ENCODE peak calls at places on chromosomes 7 and 10, in six cellular contexts. W is amygdala; F is DMS153; A is activated naive CD8-positive, alpha-beta T cell treated with anti-CD3 and anti-CD28 coated beads, Interleukin-2, amount 50 U/mL, for 24 hours; J is KG1; T is activated CD4-positive, CD25-positive, alpha-beta regulatory T cell. H is an unnamed sample.

GRCh38 chr10:78255214-78255613 is 221.6 kb downstream of the RPS24 start:
- DNase-seq in J (no peak), A (no peak), F (no peak), T (no peak), W (no peak), H (no peak)

GRCh38 chr7:106792233-106792926 is 72.7 kb upstream of the PIK3CG start:
- DNase-seq in J (no peak), W (no peak), F (no peak), T (no peak), A (no peak), H (no peak)

GRCh38 chr7:16958724-16959123 is 76.9 kb upstream of the AGR3 start:
- DNase-seq in J (no peak), F (no peak), A (no peak), T (no peak), W (no peak), H (no peak)

GRCh38 chr10:16182688-16183087 is 254.1 kb upstream of the PTER start:
- DNase-seq in W (no peak), F (no peak), T (no peak), J (no peak), A (no peak), H (no peak)

GRCh38 chr10:2282194-2282593 is 544.9 kb upstream of the ADARB2 start:
- DNase-seq in F (no peak), T (no peak), A (no peak), J (no peak), W (no peak), H (no peak)

GRCh38 chr10:132677905-132678298 is 108.0 kb downstream of the NKX6-2 start:
- DNase-seq in F (no peak), A (no peak), T (no peak), J (no peak), W (no peak), H (no peak)

GRCh38 chr10:58178811-58179210 is 88.9 kb downstream of the IPMK start:
- DNase-seq in A (no peak), F (no peak), J (no peak), T (no peak), W (no peak), H (no peak)

GRCh38 chr10:102643346-102644065 is 773 bp upstream of the TRIM8 start:
- DNase-seq in J (peak; percentile 31), T (peak; percentile 37), F (peak; percentile 57), W (no peak), A (peak; percentile 67), H (peak; percentile 31)

GRCh38 chr7:133750287-133750686 is 376.9 kb upstream of the LRGUK start:
- DNase-seq in T (no peak), A (no peak), W (no peak), F (no peak), J (no peak), H (no peak)

GRCh38 chr10:132457328-132458070 is 60.5 kb downstream of the PWWP2B start:
- DNase-seq in T (no peak), W (no peak), J (no peak), F (no peak), A (no peak), H (no peak)

GRCh38 chr10:104472505-104472904 is 118.9 kb downstream of the CFAP58 start:
- DNase-seq in W (no peak), J (no peak), F (no peak), A (no peak), T (no peak), H (no peak)

GRCh38 chr7:1745018-1745532 is 75.0 kb downstream of the ELFN1 start:
- DNase-seq in W (no peak), A (no peak), J (no peak), F (no peak), T (no peak), H (no peak)

GRCh38 chr7:112567388-112567787 is 86.6 kb downstream of the LSMEM1 start:
- DNase-seq in F (no peak), W (no peak), T (no peak), A (no peak), J (no peak), H (no peak)

GRCh38 chr10:52701647-52702046 is 70.9 kb downstream of the MBL2 start:
- DNase-seq in T (no peak), W (no peak), J (no peak), F (no peak), A (no peak), H (no peak)

GRCh38 chr7:2109936-2110585 is 122.7 kb downstream of the MAD1L1 start:
- DNase-seq in T (peak; percentile 20), J (no peak), F (no peak), W (no peak), A (peak; percentile 72), H (no peak)

GRCh38 chr7:95865716-95866371 is 93.5 kb downstream of the DYNC1I1 start:
- DNase-seq in W (no peak), J (no peak), T (no peak), F (no peak), A (no peak), H (no peak)

GRCh38 chr10:5645375-5645774 is 21.0 kb downstream of the ASB13 start:
- DNase-seq in W (no peak), J (no peak), F (no peak), A (no peak), T (no peak), H (no peak)

GRCh38 chr7:3399858-3400257 is 98.8 kb downstream of the SDK1 start:
- DNase-seq in W (no peak), F (no peak), J (no peak), A (peak; percentile 2), T (no peak), H (no peak)